ENCODE peak calls at places on chromosomes 16 and 17, in four cellular contexts. U is kidney, M is natural killer cell, Z is HFFc6. E is an unnamed sample.

GRCh38 chr17:9273334-9274118 is 252.2 kb downstream of the NTN1 start:
- DNase-seq in U (no peak), M (no peak), Z (no peak), E (peak)

GRCh38 chr17:12898110-12898509 is 108.8 kb downstream of the ARHGAP44 start:
- DNase-seq in U (no peak), M (no peak), Z (no peak), E (no peak)

GRCh38 chr16:66878067-66878466 is 2.2 kb upstream of the PDP2 start:
- DNase-seq in U (peak), M (no peak), Z (no peak), E (no peak)

GRCh38 chr17:40364906-40365305 is 369 bp upstream of the GJD3 start:
- DNase-seq in U (no peak), M (no peak), Z (no peak), E (no peak)

GRCh38 chr17:79616801-79617200 is 6.0 kb upstream of the RBFOX3 start:
- DNase-seq in U (peak), M (no peak), Z (no peak), E (no peak)

GRCh38 chr17:49108318-49108717 is 24.3 kb upstream of the B4GALNT2 start:
- DNase-seq in U (no peak), M (no peak), Z (peak), E (peak)

GRCh38 chr16:12455287-12455798 is 348.3 kb downstream of the CPPED1 start:
- DNase-seq in U (peak), M (peak), Z (peak), E (peak)

GRCh38 chr17:71870546-71870862 is 250.3 kb upstream of the SOX9 start:
- DNase-seq in U (no peak), M (no peak), Z (no peak), E (no peak)

GRCh38 chr16:2420035-2420434 is 9.2 kb upstream of the CCNF start:
- DNase-seq in U (no peak), M (no peak), Z (no peak), E (no peak)

GRCh38 chr16:28063611-28064061 is at the start of gene GSG1L:
- DNase-seq in U (no peak), M (no peak), Z (no peak), E (no peak)

GRCh38 chr17:18959071-18959844 is 7.3 kb downstream of the SLC5A10 start:
- DNase-seq in U (peak), M (no peak), Z (no peak), E (no peak)

GRCh38 chr17:4365103-4365627 is 1.3 kb downstream of the UBE2G1 start:
- DNase-seq in U (peak), M (peak), Z (peak), E (peak)

GRCh38 chr17:4364622-4365041 is 1.8 kb downstream of the UBE2G1 start:
- DNase-seq in U (peak), M (no peak), Z (no peak), E (no peak)

GRCh38 chr17:4365628-4366311 is 705 bp downstream of the UBE2G1 start:
- DNase-seq in U (peak), M (no peak), Z (no peak), E (no peak)

GRCh38 chr17:4358154-4358553 is 8.3 kb downstream of the UBE2G1 start:
- DNase-seq in U (no peak), M (no peak), Z (no peak), E (no peak)

GRCh38 chr17:4362141-4362540 is 4.3 kb downstream of the UBE2G1 start:
- DNase-seq in U (no peak), M (no peak), Z (no peak), E (no peak)
- TF ChIP-seq CTCF in U (no peak), M (no peak), Z (no peak), E (no peak)

GRCh38 chr16:52533296-52533695 is 13.6 kb downstream of the TOX3 start:
- DNase-seq in U (no peak), M (no peak), Z (no peak), E (no peak)
- TF ChIP-seq CTCF in U (no peak), M (no peak), Z (no peak), E (no peak)

DNA sequence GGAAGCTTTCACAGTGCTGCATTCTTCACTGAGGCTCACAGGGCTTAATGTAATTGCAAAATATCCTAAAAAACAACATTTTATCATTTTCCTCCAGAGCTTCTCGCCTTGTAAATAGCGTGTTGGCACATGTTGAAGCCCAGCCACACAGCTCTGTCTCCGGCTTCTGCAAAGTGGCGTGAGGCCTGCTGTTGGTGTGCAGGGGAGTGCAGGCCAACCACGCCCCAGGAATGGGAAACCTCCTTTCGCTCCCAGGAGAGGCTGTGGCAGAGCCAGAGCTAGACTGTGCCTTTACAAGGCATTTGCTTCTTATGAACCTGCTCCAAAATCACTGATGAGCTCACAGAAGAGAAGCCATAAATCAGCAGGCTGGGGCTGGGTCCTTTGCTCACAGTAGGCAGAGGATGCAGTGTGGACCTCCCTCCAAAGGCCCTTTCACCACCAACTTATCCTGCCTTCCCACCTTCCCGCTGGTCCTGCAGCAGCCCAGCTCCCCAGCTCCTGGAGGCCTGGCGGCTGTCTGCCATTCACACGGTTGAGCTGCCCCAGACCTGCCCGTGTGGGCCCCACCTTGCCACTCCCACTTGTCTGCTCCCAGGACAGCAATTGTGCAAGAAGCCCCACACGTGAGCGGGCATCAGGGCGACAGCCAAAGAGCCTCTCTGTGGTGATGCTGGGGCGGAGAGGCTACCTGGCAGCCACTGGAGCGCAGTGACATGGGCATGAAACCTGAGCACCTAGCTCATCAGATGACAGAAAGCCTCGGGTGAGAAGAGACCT is 248.4 kb upstream of the MAF start:
- DNase-seq in U (no peak), M (no peak), Z (no peak), E (no peak)
- TF ChIP-seq CTCF in U (no peak), M (no peak), Z (no peak), E (no peak)

GRCh38 chr17:81712468-81713003 is 452 bp downstream of the SLC25A10 start:
- DNase-seq in U (no peak), M (no peak), Z (peak), E (no peak)
- TF ChIP-seq CTCF in U (no peak), M (no peak), Z (peak), E (no peak)

GRCh38 chr16:78895661-78896060 is 704.9 kb downstream of the MAF start:
- DNase-seq in U (no peak), M (no peak), Z (no peak), E (no peak)
- TF ChIP-seq CTCF in U (no peak), M (no peak), Z (no peak), E (no peak)

DNA sequence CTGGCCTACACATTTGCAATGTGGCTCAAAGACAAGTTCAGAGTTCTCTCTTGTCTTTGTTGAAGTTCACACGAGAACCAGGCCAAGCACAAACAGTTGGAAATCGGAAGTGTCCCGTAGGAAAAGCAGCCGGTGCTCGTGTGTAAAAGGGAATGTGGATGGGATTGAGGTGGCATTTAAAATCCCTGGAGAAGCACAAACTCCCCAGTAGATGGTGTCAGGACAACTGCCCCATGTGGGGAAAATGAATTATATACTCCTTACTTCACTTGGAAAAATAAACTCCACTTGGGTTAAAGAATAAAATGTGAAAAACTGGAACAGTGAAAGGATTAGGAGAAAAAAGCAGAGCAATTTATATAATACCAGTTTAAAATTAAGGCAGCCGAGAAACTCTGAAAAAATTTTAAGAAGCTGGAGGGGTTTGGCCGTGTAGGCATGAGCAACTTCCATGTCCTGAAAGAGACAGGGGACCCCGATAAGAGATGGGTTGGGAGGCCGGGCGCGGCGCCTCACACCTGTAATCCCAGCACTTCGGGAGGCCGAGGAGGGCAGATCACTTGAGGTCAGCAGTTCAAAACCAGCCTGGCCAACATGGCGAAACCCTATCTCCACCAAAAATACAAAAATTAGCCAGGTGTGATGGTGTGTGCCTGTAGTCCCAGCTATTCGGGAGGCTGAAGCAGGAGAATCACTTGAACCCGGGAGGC is 28.1 kb downstream of the CBFA2T3 start:
- DNase-seq in U (no peak), M (no peak), Z (no peak), E (no peak)
- TF ChIP-seq CTCF in U (no peak), M (no peak), Z (peak), E (no peak)

GRCh38 chr17:69434164-69434579 is 19.7 kb downstream of the MAP2K6 start:
- DNase-seq in U (no peak), M (no peak), Z (no peak), E (no peak)

GRCh38 chr17:69430488-69430887 is 16.0 kb downstream of the MAP2K6 start:
- DNase-seq in U (no peak), M (no peak), Z (no peak), E (no peak)

GRCh38 chr17:69435986-69436696 is 21.6 kb downstream of the MAP2K6 start:
- DNase-seq in U (no peak), M (no peak), Z (no peak), E (no peak)

GRCh38 chr17:69431835-69432234 is 17.3 kb downstream of the MAP2K6 start:
- DNase-seq in U (no peak), M (no peak), Z (no peak), E (no peak)

GRCh38 chr17:69433093-69433492 is 18.6 kb downstream of the MAP2K6 start:
- DNase-seq in U (no peak), M (no peak), Z (no peak), E (no peak)
- TF ChIP-seq CTCF in U (no peak), M (no peak), Z (no peak), E (no peak)